ENCODE peak calls at places on chromosome 6, in five cellular contexts. One of them, this sample, is unnamed.

GRCh38 chr6:41638002-41638800 is at the start of gene MDFI:
- DNase-seq in CD8-positive, alpha-beta T cell: no peak
- DNase-seq in cardiac muscle cell: peak
- DNase-seq in mesenchymal stem cell: peak
- DNase-seq in GM23248: no peak
- DNase-seq in this sample: no peak

GRCh38 chr6:160882741-160883340 is 108.7 kb upstream of the MAP3K4 start:
- DNase-seq in CD8-positive, alpha-beta T cell: no peak
- DNase-seq in cardiac muscle cell: peak
- DNase-seq in mesenchymal stem cell: no peak
- DNase-seq in GM23248: peak
- DNase-seq in this sample: no peak

GRCh38 chr6:148657053-148657452 is 89.8 kb upstream of the UST start:
- DNase-seq in CD8-positive, alpha-beta T cell: no peak
- DNase-seq in cardiac muscle cell: no peak
- DNase-seq in mesenchymal stem cell: peak
- DNase-seq in GM23248: peak
- DNase-seq in this sample: no peak

GRCh38 chr6:157881375-157881774 is 58.3 kb downstream of the SNX9 start:
- DNase-seq in CD8-positive, alpha-beta T cell: no peak
- DNase-seq in cardiac muscle cell: no peak
- DNase-seq in mesenchymal stem cell: no peak
- DNase-seq in GM23248: no peak
- DNase-seq in this sample: no peak

GRCh38 chr6:167099707-167100106 is 23.2 kb upstream of the CCR6 start:
- DNase-seq in CD8-positive, alpha-beta T cell: no peak
- DNase-seq in cardiac muscle cell: no peak
- DNase-seq in mesenchymal stem cell: no peak
- DNase-seq in GM23248: no peak
- DNase-seq in this sample: no peak

GRCh38 chr6:70310063-70310694 is 7.3 kb upstream of the COL9A1 start:
- DNase-seq in CD8-positive, alpha-beta T cell: no peak
- DNase-seq in cardiac muscle cell: peak
- DNase-seq in mesenchymal stem cell: peak
- DNase-seq in GM23248: peak
- DNase-seq in this sample: no peak

GRCh38 chr6:116764961-116765841 is at the start of gene FAM162B:
- DNase-seq in CD8-positive, alpha-beta T cell: no peak
- DNase-seq in cardiac muscle cell: peak
- DNase-seq in mesenchymal stem cell: peak
- DNase-seq in GM23248: peak
- DNase-seq in this sample: no peak

GRCh38 chr6:151534576-151534975 is 40.8 kb downstream of the CCDC170 start:
- DNase-seq in CD8-positive, alpha-beta T cell: no peak
- DNase-seq in cardiac muscle cell: no peak
- DNase-seq in mesenchymal stem cell: no peak
- DNase-seq in GM23248: peak
- DNase-seq in this sample: no peak

GRCh38 chr6:127207591-127208120 is 59.0 kb upstream of the RNF146 start:
- DNase-seq in CD8-positive, alpha-beta T cell: no peak
- DNase-seq in cardiac muscle cell: no peak
- DNase-seq in mesenchymal stem cell: no peak
- DNase-seq in GM23248: peak
- DNase-seq in this sample: no peak

GRCh38 chr6:122049341-122049740 is 350.1 kb upstream of the HSF2 start:
- DNase-seq in CD8-positive, alpha-beta T cell: no peak
- DNase-seq in cardiac muscle cell: peak
- DNase-seq in mesenchymal stem cell: peak
- DNase-seq in GM23248: peak
- DNase-seq in this sample: no peak

GRCh38 chr6:167683028-167683862 is 143.5 kb upstream of the AFDN start:
- DNase-seq in CD8-positive, alpha-beta T cell: no peak
- DNase-seq in cardiac muscle cell: peak
- DNase-seq in mesenchymal stem cell: peak
- DNase-seq in GM23248: no peak
- DNase-seq in this sample: no peak

GRCh38 chr6:153538491-153538890 is 407.4 kb upstream of the RGS17 start:
- DNase-seq in CD8-positive, alpha-beta T cell: no peak
- DNase-seq in cardiac muscle cell: no peak
- DNase-seq in mesenchymal stem cell: peak
- DNase-seq in GM23248: peak
- DNase-seq in this sample: no peak

GRCh38 chr6:45566882-45567281 is 189.1 kb upstream of the SUPT3H start:
- DNase-seq in CD8-positive, alpha-beta T cell: no peak
- DNase-seq in cardiac muscle cell: peak
- DNase-seq in mesenchymal stem cell: peak
- DNase-seq in GM23248: peak
- DNase-seq in this sample: no peak

GRCh38 chr6:26020983-26021349 is 58.4 kb downstream of the TRIM38 start:
- DNase-seq in CD8-positive, alpha-beta T cell: peak
- DNase-seq in cardiac muscle cell: peak
- DNase-seq in mesenchymal stem cell: peak
- DNase-seq in GM23248: peak
- DNase-seq in this sample: no peak

GRCh38 chr6:41071501-41071922 is 644 bp downstream of the OARD1 start:
- DNase-seq in CD8-positive, alpha-beta T cell: no peak
- DNase-seq in cardiac muscle cell: no peak
- DNase-seq in mesenchymal stem cell: no peak
- DNase-seq in GM23248: no peak
- DNase-seq in this sample: no peak

GRCh38 chr6:35038076-35038475 is 103.1 kb downstream of the TCP11 start:
- DNase-seq in CD8-positive, alpha-beta T cell: no peak
- DNase-seq in cardiac muscle cell: no peak
- DNase-seq in mesenchymal stem cell: no peak
- DNase-seq in GM23248: peak
- DNase-seq in this sample: no peak

GRCh38 chr6:45845546-45845945 is 170.1 kb downstream of the CLIC5 start:
- DNase-seq in CD8-positive, alpha-beta T cell: no peak
- DNase-seq in cardiac muscle cell: no peak
- DNase-seq in mesenchymal stem cell: no peak
- DNase-seq in GM23248: peak
- DNase-seq in this sample: no peak

GRCh38 chr6:130303436-130303835 is 62.4 kb upstream of the TMEM200A start:
- DNase-seq in CD8-positive, alpha-beta T cell: no peak
- DNase-seq in cardiac muscle cell: no peak
- DNase-seq in mesenchymal stem cell: no peak
- DNase-seq in GM23248: peak
- DNase-seq in this sample: no peak

GRCh38 chr6:130240232-130240631 is 17.5 kb upstream of the SAMD3 start:
- DNase-seq in CD8-positive, alpha-beta T cell: no peak
- DNase-seq in cardiac muscle cell: no peak
- DNase-seq in mesenchymal stem cell: peak
- DNase-seq in GM23248: peak
- DNase-seq in this sample: no peak

GRCh38 chr6:36703982-36704381 is 6.4 kb downstream of the RAB44 start:
- DNase-seq in CD8-positive, alpha-beta T cell: no peak
- DNase-seq in cardiac muscle cell: no peak
- DNase-seq in mesenchymal stem cell: no peak
- DNase-seq in GM23248: no peak
- DNase-seq in this sample: no peak

GRCh38 chr6:137495652-137496391 is 1.6 kb upstream of the OLIG3 start:
- DNase-seq in CD8-positive, alpha-beta T cell: no peak
- DNase-seq in cardiac muscle cell: no peak
- DNase-seq in mesenchymal stem cell: no peak
- DNase-seq in GM23248: no peak
- DNase-seq in this sample: no peak

GRCh38 chr6:40398810-40399477 is 188.2 kb downstream of the LRFN2 start:
- DNase-seq in CD8-positive, alpha-beta T cell: no peak
- DNase-seq in cardiac muscle cell: no peak
- DNase-seq in mesenchymal stem cell: no peak
- DNase-seq in GM23248: no peak
- DNase-seq in this sample: no peak

GRCh38 chr6:36118550-36119107 is 11.7 kb upstream of the MAPK13 start:
- DNase-seq in CD8-positive, alpha-beta T cell: peak
- DNase-seq in cardiac muscle cell: no peak
- DNase-seq in mesenchymal stem cell: peak
- DNase-seq in GM23248: peak
- DNase-seq in this sample: peak

GRCh38 chr6:26140967-26141294 is 53.7 kb downstream of the HFE start:
- DNase-seq in CD8-positive, alpha-beta T cell: no peak
- DNase-seq in cardiac muscle cell: no peak
- DNase-seq in mesenchymal stem cell: no peak
- DNase-seq in GM23248: no peak
- DNase-seq in this sample: no peak

GRCh38 chr6:129251669-129252376 is 368.9 kb downstream of the LAMA2 start:
- DNase-seq in CD8-positive, alpha-beta T cell: no peak
- DNase-seq in cardiac muscle cell: peak
- DNase-seq in mesenchymal stem cell: peak
- DNase-seq in GM23248: peak
- DNase-seq in this sample: peak

GRCh38 chr6:4560225-4561077 is 215.8 kb upstream of the CDYL start:
- DNase-seq in CD8-positive, alpha-beta T cell: no peak
- DNase-seq in cardiac muscle cell: no peak
- DNase-seq in mesenchymal stem cell: no peak
- DNase-seq in GM23248: no peak
- DNase-seq in this sample: no peak

DNA sequence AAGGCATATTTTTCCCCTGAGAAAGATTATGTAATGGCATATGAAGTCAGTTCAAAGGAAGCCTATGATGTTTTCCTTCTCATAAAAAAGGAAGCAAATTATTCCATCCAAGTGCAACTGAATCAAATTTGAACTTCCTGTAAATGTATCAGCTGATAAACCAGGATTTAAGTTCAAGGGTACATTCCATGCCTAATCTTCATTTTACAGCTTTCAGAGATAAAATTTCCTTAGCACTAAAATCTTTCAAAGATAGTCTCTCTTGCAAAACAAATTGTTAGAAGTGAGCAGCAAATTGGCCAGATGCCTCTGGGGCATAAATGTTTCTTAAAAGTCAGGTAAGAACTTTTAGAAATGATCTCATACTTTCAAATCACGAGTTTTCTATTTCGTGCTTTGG is 2.8 kb upstream of the TCF21 start:
- DNase-seq in CD8-positive, alpha-beta T cell: no peak
- DNase-seq in cardiac muscle cell: no peak
- DNase-seq in mesenchymal stem cell: no peak
- DNase-seq in GM23248: no peak
- DNase-seq in this sample: no peak
- H3K27ac ChIP-seq in CD8-positive, alpha-beta T cell: no peak
- H3K27ac ChIP-seq in cardiac muscle cell: no peak
- H3K27ac ChIP-seq in mesenchymal stem cell: no peak
- H3K27ac ChIP-seq in GM23248: no peak
- H3K27ac ChIP-seq in this sample: no peak

GRCh38 chr6:24357336-24358218 is at the start of gene DCDC2:
- DNase-seq in CD8-positive, alpha-beta T cell: peak
- DNase-seq in cardiac muscle cell: peak
- DNase-seq in mesenchymal stem cell: no peak
- DNase-seq in GM23248: peak
- DNase-seq in this sample: peak

GRCh38 chr6:24352434-24352833 is 5.4 kb downstream of the DCDC2 start:
- DNase-seq in CD8-positive, alpha-beta T cell: no peak
- DNase-seq in cardiac muscle cell: no peak
- DNase-seq in mesenchymal stem cell: no peak
- DNase-seq in GM23248: no peak
- DNase-seq in this sample: no peak

GRCh38 chr6:24356310-24357035 is 1.4 kb downstream of the DCDC2 start:
- DNase-seq in CD8-positive, alpha-beta T cell: no peak
- DNase-seq in cardiac muscle cell: no peak
- DNase-seq in mesenchymal stem cell: no peak
- DNase-seq in GM23248: no peak
- DNase-seq in this sample: no peak

GRCh38 chr6:24358219-24358821 is 461 bp upstream of the DCDC2 start:
- DNase-seq in CD8-positive, alpha-beta T cell: no peak
- DNase-seq in cardiac muscle cell: no peak
- DNase-seq in mesenchymal stem cell: no peak
- DNase-seq in GM23248: no peak
- DNase-seq in this sample: no peak

DNA sequence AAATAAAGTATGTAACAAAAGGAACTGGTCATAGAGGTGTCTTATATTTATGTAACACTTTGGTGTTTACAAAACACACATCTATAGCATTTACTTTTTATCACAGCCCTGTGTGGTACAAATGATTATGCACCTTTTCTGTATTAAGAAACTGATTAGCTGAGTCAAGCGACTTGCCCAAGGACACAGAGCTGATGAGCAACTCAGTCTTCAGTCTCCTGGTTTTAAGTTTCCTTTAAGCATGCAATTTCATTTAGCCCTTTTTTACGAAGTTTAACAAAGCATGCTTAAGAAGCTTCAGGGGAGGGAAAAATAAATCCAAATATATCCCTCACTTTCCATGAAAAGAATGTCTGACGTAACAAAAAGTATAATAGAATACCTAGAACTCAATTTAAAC is 2.4 kb downstream of the DCDC2 start:
- DNase-seq in CD8-positive, alpha-beta T cell: no peak
- DNase-seq in cardiac muscle cell: no peak
- DNase-seq in mesenchymal stem cell: no peak
- DNase-seq in GM23248: no peak
- DNase-seq in this sample: no peak
- H3K27ac ChIP-seq in CD8-positive, alpha-beta T cell: no peak
- H3K27ac ChIP-seq in cardiac muscle cell: no peak
- H3K27ac ChIP-seq in mesenchymal stem cell: no peak
- H3K27ac ChIP-seq in GM23248: no peak
- H3K27ac ChIP-seq in this sample: no peak

GRCh38 chr6:33579828-33580714 is at the start of gene BAK1:
- DNase-seq in CD8-positive, alpha-beta T cell: peak
- DNase-seq in cardiac muscle cell: peak
- DNase-seq in mesenchymal stem cell: peak
- DNase-seq in GM23248: peak
- DNase-seq in this sample: peak

GRCh38 chr6:33577106-33577535 is 3.0 kb downstream of the BAK1 start:
- DNase-seq in CD8-positive, alpha-beta T cell: no peak
- DNase-seq in cardiac muscle cell: no peak
- DNase-seq in mesenchymal stem cell: no peak
- DNase-seq in GM23248: no peak
- DNase-seq in this sample: no peak

GRCh38 chr6:33577718-33578117 is 2.4 kb downstream of the BAK1 start:
- DNase-seq in CD8-positive, alpha-beta T cell: no peak
- DNase-seq in cardiac muscle cell: no peak
- DNase-seq in mesenchymal stem cell: no peak
- DNase-seq in GM23248: no peak
- DNase-seq in this sample: no peak

GRCh38 chr6:33578164-33578563 is 1.9 kb downstream of the BAK1 start:
- DNase-seq in CD8-positive, alpha-beta T cell: no peak
- DNase-seq in cardiac muscle cell: no peak
- DNase-seq in mesenchymal stem cell: no peak
- DNase-seq in GM23248: no peak
- DNase-seq in this sample: no peak

DNA sequence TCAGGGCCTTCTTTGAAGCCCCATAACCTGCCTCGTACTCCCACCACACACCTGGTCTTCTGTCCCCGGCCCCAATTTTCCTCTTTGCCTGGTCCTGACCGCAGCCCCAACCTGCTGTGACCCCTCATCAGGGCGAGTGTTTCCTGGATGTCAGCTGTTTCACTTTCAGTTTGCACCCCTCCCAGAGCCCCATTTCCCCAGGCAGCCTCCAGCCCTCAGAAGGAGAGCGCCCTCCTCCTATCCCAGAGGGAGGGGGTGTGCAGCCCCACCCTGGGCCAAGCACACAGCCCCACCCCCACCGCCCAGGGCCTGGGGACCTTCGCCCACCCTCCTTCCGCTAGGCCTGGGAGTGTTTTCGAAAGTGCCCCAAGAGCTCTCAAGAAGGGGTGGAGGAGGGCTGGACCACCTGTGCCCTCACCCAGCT is 1.5 kb downstream of the BAK1 start:
- DNase-seq in CD8-positive, alpha-beta T cell: peak
- DNase-seq in cardiac muscle cell: no peak
- DNase-seq in mesenchymal stem cell: no peak
- DNase-seq in GM23248: no peak
- DNase-seq in this sample: peak
- H3K27ac ChIP-seq in CD8-positive, alpha-beta T cell: peak
- H3K27ac ChIP-seq in cardiac muscle cell: no peak
- H3K27ac ChIP-seq in mesenchymal stem cell: no peak
- H3K27ac ChIP-seq in GM23248: no peak
- H3K27ac ChIP-seq in this sample: peak

GRCh38 chr6:164322533-164322932 is 908.0 kb downstream of the QKI start:
- DNase-seq in CD8-positive, alpha-beta T cell: no peak
- DNase-seq in cardiac muscle cell: no peak
- DNase-seq in mesenchymal stem cell: peak
- DNase-seq in GM23248: peak
- DNase-seq in this sample: no peak
- H3K27ac ChIP-seq in CD8-positive, alpha-beta T cell: no peak
- H3K27ac ChIP-seq in cardiac muscle cell: no peak
- H3K27ac ChIP-seq in mesenchymal stem cell: peak
- H3K27ac ChIP-seq in GM23248: peak
- H3K27ac ChIP-seq in this sample: no peak